ENCODE peak calls at places on chromosomes 7 and 10, in six cellular contexts. V, P, B, E, G and S are unnamed samples.

GRCh38 chr10:72353028-72353962 is 1.4 kb downstream of the DNAJB12 start:
- DNase-seq in V (no peak), P (no peak), B (no peak), E (no peak), G (peak), S (no peak)

GRCh38 chr7:130987092-130987491 is 253.1 kb upstream of the KLF14 start:
- DNase-seq in V (no peak), P (no peak), B (no peak), E (no peak), G (no peak), S (no peak)

GRCh38 chr10:71314028-71314693 is 4.9 kb upstream of the SLC29A3 start:
- DNase-seq in V (peak), P (peak), B (peak), E (peak), G (peak), S (peak)

GRCh38 chr7:135879238-135879637 is 97.9 kb downstream of the MTPN start:
- DNase-seq in V (no peak), P (no peak), B (no peak), E (peak), G (peak), S (no peak)

GRCh38 chr7:17069146-17069545 is 187.4 kb upstream of the AGR3 start:
- DNase-seq in V (no peak), P (no peak), B (no peak), E (no peak), G (no peak), S (no peak)

GRCh38 chr10:22760025-22760424 is 45.6 kb upstream of the PIP4K2A start:
- DNase-seq in V (no peak), P (no peak), B (no peak), E (no peak), G (no peak), S (no peak)

GRCh38 chr10:60896033-60896432 is 48.0 kb downstream of the RHOBTB1 start:
- DNase-seq in V (no peak), P (no peak), B (no peak), E (no peak), G (peak), S (no peak)

GRCh38 chr7:154231732-154232131 is 179.5 kb downstream of the DPP6 start:
- DNase-seq in V (no peak), P (no peak), B (no peak), E (no peak), G (no peak), S (no peak)

GRCh38 chr10:85651507-85651902 is 715.1 kb downstream of the GRID1 start:
- DNase-seq in V (no peak), P (no peak), B (no peak), E (no peak), G (no peak), S (no peak)

GRCh38 chr7:7967909-7968543 is 570 bp upstream of the GLCCI1 start:
- DNase-seq in V (no peak), P (no peak), B (no peak), E (peak), G (no peak), S (no peak)

GRCh38 chr10:78513330-78513729 is 479.7 kb downstream of the RPS24 start:
- DNase-seq in V (no peak), P (no peak), B (no peak), E (no peak), G (no peak), S (no peak)

GRCh38 chr7:40057292-40057691 is 77.1 kb downstream of the MPLKIP start:
- DNase-seq in V (no peak), P (no peak), B (peak), E (no peak), G (peak), S (peak)

GRCh38 chr10:59337254-59337653 is 25.1 kb downstream of the FAM13C start:
- DNase-seq in V (no peak), P (no peak), B (no peak), E (no peak), G (peak), S (peak)